ENCODE peak calls at places on chromosomes 2 and 18, in eight cellular contexts. V, N, C, W, K, R, P and X are unnamed samples. For H3K36me3, the result is how much of the 10 kb centered on the place peaks cover.

GRCh38 chr18:6732952-6733351 is 3.4 kb downstream of the ARHGAP28 start:
- DNase-seq in V (no peak), N (no peak), C (no peak), W (peak), K (no peak), R (peak), P (no peak), X (no peak)

GRCh38 chr2:242034996-242035814 is 165.7 kb downstream of the RTP5 start:
- DNase-seq in V (no peak), N (no peak), C (no peak), W (no peak), K (no peak), R (no peak), P (peak), X (no peak)

GRCh38 chr2:218407717-218408116 is 8.0 kb downstream of the CTDSP1 start:
- DNase-seq in V (no peak), N (no peak), C (no peak), W (no peak), K (no peak), R (no peak), P (no peak), X (no peak)

GRCh38 chr18:71707400-71707799 is 836.7 kb downstream of the CBLN2 start:
- DNase-seq in V (no peak), N (no peak), C (no peak), W (no peak), K (no peak), R (no peak), P (no peak), X (no peak)

GRCh38 chr2:128321421-128321775 is 2.7 kb upstream of the HS6ST1 start:
- DNase-seq in V (no peak), N (peak), C (no peak), W (no peak), K (peak), R (no peak), P (peak), X (no peak)

GRCh38 chr2:19038096-19039015 is 320.1 kb downstream of the OSR1 start:
- DNase-seq in V (peak), N (no peak), C (no peak), W (peak), K (no peak), R (no peak), P (no peak), X (no peak)

GRCh38 chr2:219430633-219431615 is 3.7 kb upstream of the SPEG start:
- DNase-seq in V (peak), N (no peak), C (no peak), W (peak), K (peak), R (peak), P (peak), X (peak)

GRCh38 chr18:5197032-5197434 is at the start of gene AKAIN1:
- DNase-seq in V (peak), N (no peak), C (no peak), W (peak), K (peak), R (peak), P (peak), X (peak)

GRCh38 chr2:16716051-16716450 is 50.4 kb upstream of the CYRIA start:
- DNase-seq in V (no peak), N (no peak), C (no peak), W (no peak), K (no peak), R (no peak), P (no peak), X (no peak)

GRCh38 chr2:23410596-23410995 is 25.6 kb downstream of the KLHL29 start:
- DNase-seq in V (no peak), N (no peak), C (no peak), W (no peak), K (no peak), R (no peak), P (peak), X (peak)

GRCh38 chr2:239818531-239819011 is 206.6 kb downstream of the NDUFA10 start:
- DNase-seq in V (no peak), N (no peak), C (no peak), W (no peak), K (no peak), R (no peak), P (peak), X (no peak)

GRCh38 chr18:59957957-59958356 is 58.2 kb downstream of the PMAIP1 start:
- DNase-seq in V (peak), N (no peak), C (peak), W (peak), K (no peak), R (no peak), P (peak), X (peak)

GRCh38 chr2:655626-656025 is 21.6 kb downstream of the TMEM18 start:
- DNase-seq in V (peak), N (no peak), C (no peak), W (peak), K (no peak), R (no peak), P (peak), X (no peak)

GRCh38 chr2:651961-652373 is 25.2 kb downstream of the TMEM18 start:
- DNase-seq in V (no peak), N (peak), C (no peak), W (no peak), K (no peak), R (no peak), P (peak), X (no peak)

GRCh38 chr2:652881-653480 is 24.2 kb downstream of the TMEM18 start:
- DNase-seq in V (no peak), N (peak), C (no peak), W (no peak), K (no peak), R (no peak), P (peak), X (no peak)

GRCh38 chr2:654896-655295 is 22.3 kb downstream of the TMEM18 start:
- DNase-seq in V (no peak), N (peak), C (no peak), W (no peak), K (no peak), R (no peak), P (peak), X (no peak)

GRCh38 chr2:653645-654425 is 23.4 kb downstream of the TMEM18 start:
- DNase-seq in V (no peak), N (peak), C (no peak), W (no peak), K (no peak), R (no peak), P (peak), X (no peak)
- H3K36me3 ChIP-seq in V (under half), N (under half), C (under half), W (under half), K (under half), R (under half), P (under half), X (under half)

GRCh38 chr18:67281746-67282145 is 234.8 kb downstream of the DSEL start:
- DNase-seq in V (no peak), N (no peak), C (no peak), W (no peak), K (no peak), R (no peak), P (no peak), X (no peak)
- TF ChIP-seq CTCF in V (no peak), N (no peak), C (no peak), W (no peak), K (no peak), R (no peak), P (no peak), X (no peak)

GRCh38 chr2:8750221-8750620 is 68.4 kb downstream of the ID2 start:
- DNase-seq in V (no peak), N (no peak), C (no peak), W (no peak), K (no peak), R (no peak), P (no peak), X (no peak)
- H3K36me3 ChIP-seq in V (under half), N (under half), C (under half), W (under half), K (under half), R (under half), P (under half), X (under half)

GRCh38 chr2:133331437-133331836 is 236.8 kb downstream of the NCKAP5 start:
- DNase-seq in V (no peak), N (peak), C (no peak), W (no peak), K (no peak), R (no peak), P (peak), X (no peak)
- TF ChIP-seq CTCF in V (no peak), N (no peak), C (no peak), W (no peak), K (no peak), R (no peak), P (no peak), X (no peak)

DNA sequence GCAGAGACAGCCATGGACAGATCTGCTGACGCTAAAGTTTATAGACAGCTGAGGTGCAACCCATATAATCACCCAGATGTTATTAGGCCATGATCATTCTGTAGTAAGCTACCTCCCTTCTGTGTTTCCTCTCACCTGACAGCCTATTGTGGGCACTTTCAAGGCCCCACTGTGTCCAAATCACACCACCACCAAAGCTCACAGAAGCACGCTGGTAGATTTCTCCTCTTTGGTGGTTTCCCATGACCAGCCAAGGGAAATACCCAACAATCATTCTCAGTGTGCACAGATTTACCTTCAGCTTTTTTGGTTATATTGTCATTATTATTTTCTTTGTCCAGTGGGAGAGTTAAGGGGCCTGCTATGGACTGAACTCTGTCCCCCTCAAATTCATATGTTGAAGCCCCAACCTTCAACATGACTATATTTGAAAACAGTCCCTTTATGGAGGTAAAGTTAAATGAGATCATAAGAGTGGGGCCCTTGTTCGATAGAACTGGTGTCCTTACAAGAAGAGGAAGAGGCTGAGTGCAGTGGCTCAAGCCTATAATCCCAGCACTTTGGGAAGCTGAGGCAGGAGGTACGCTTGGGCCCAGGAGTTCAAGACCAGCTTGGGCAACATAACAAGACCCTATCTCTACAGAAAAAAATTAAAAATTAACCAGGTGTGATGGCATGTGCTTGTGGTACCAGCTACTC is 74.0 kb upstream of the MSH6 start:
- DNase-seq in V (no peak), N (no peak), C (no peak), W (no peak), K (no peak), R (no peak), P (no peak), X (no peak)
- H3K36me3 ChIP-seq in V (under half), N (under half), C (under half), W (under half), K (under half), R (under half), P (under half), X (under half)

GRCh38 chr18:55663891-55664290 is 75.9 kb upstream of the TCF4 start:
- DNase-seq in V (no peak), N (no peak), C (no peak), W (no peak), K (no peak), R (no peak), P (no peak), X (no peak)

GRCh38 chr18:55657572-55658331 is 69.8 kb upstream of the TCF4 start:
- DNase-seq in V (no peak), N (no peak), C (no peak), W (no peak), K (no peak), R (no peak), P (no peak), X (no peak)

DNA sequence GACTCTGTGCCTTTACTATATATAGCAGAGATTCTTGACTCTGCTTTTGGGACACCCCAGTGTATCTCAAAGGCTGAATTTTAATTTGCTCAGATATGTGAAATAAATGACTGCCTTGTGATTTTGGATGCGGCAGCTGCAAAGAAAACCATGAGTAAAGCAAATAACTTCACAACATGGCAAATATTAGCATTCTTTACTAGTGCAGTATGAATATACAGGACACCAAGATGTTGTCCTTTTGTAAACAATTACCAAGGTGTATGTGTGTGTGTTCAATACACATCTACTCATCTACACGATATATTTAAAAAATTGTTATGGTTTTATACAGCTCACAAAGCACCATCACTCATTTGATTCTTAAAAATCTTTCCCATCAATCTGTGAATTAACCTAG is 70.6 kb upstream of the TCF4 start:
- DNase-seq in V (no peak), N (no peak), C (no peak), W (no peak), K (no peak), R (no peak), P (no peak), X (no peak)
- TF ChIP-seq CTCF in V (no peak), N (no peak), C (no peak), W (no peak), K (no peak), R (no peak), P (no peak), X (no peak)

GRCh38 chr2:9873337-9873736 is 30.1 kb downstream of the TAF1B start:
- DNase-seq in V (no peak), N (no peak), C (no peak), W (no peak), K (no peak), R (no peak), P (no peak), X (no peak)
- H3K36me3 ChIP-seq in V (under half), N (under half), C (under half), W (under half), K (under half), R (under half), P (under half), X (half or more)

GRCh38 chr2:185608799-185609198 is 129.8 kb upstream of the FSIP2 start:
- DNase-seq in V (no peak), N (no peak), C (peak), W (peak), K (no peak), R (no peak), P (no peak), X (no peak)
- TF ChIP-seq CTCF in V (peak), N (no peak), C (peak), W (no peak), K (no peak), R (no peak), P (peak), X (no peak)

DNA sequence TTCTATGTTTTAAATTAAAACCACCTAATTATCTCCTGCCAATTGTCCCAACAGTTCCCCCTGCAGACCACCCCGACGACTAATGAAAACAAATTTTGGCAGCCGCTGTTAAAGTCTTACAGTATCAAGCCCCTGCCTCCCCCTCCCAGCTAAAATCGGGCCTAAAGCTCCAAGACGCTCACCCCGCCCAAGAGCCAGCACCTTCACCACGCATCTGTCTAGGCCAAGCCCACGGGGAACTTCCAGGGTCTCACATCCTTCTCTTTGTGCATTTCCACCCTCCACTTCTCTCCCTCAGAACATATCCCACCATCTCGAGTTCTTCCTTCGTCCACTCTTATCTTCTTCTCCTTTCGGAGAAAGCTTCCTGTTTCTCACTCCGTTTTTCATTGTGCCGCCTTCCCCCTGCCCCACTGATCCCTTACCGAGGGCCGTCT is 438 bp downstream of the PRPF40A start:
- DNase-seq in V (no peak), N (peak), C (peak), W (no peak), K (peak), R (peak), P (peak), X (peak)
- H3K36me3 ChIP-seq in V (under half), N (under half), C (under half), W (under half), K (under half), R (under half), P (under half), X (half or more)